ENCODE peak calls at places on chromosomes 7 and 10, in nine cellular contexts. Y, C, H, X, D, W, U, V and A are unnamed samples.

GRCh38 chr10:124318076-124318475 is 100.6 kb downstream of the OAT start:
- DNase-seq in D (no peak), Y (no peak), U (no peak), X (no peak), H (no peak), W (no peak), C (no peak), V (no peak), A (no peak)

GRCh38 chr10:93478873-93479272 is 3.3 kb downstream of the MYOF start:
- DNase-seq in D (no peak), W (no peak), H (no peak), Y (no peak), U (no peak), X (no peak), V (no peak), C (no peak), A (no peak)

GRCh38 chr7:47912332-47912731 is 35.9 kb downstream of the PKD1L1 start:
- DNase-seq in C (no peak), Y (no peak), H (no peak), W (no peak), X (no peak), V (no peak), U (no peak), D (no peak), A (no peak)

GRCh38 chr10:68047554-68048327 is 27.3 kb downstream of the HERC4 start:
- DNase-seq in V (no peak), C (no peak), H (no peak), U (no peak), X (no peak), D (no peak), Y (no peak), W (no peak), A (no peak)

GRCh38 chr10:89074120-89074519 is 83.5 kb downstream of the FAS start:
- DNase-seq in X (no peak), W (no peak), Y (no peak), C (no peak), H (no peak), V (peak; percentile 14), U (no peak), D (no peak), A (no peak)

GRCh38 chr10:20552382-20552781 is 344.7 kb downstream of the NEBL start:
- DNase-seq in U (no peak), V (no peak), W (no peak), X (no peak), C (no peak), Y (no peak), D (no peak), H (no peak), A (no peak)

GRCh38 chr10:29648983-29649268 is 14.2 kb upstream of the SVIL start:
- DNase-seq in X (no peak), Y (no peak), H (no peak), W (no peak), D (no peak), V (no peak), U (no peak), C (no peak), A (no peak)

GRCh38 chr10:113273877-113274829 is 278.7 kb upstream of the HABP2 start:
- DNase-seq in Y (no peak), C (no peak), U (no peak), W (no peak), H (no peak), V (no peak), D (no peak), X (peak; percentile 19), A (no peak)

GRCh38 chr7:28142650-28143049 is 37.9 kb downstream of the JAZF1 start:
- DNase-seq in V (no peak), H (no peak), U (no peak), D (no peak), Y (no peak), C (no peak), W (no peak), X (no peak), A (no peak)

GRCh38 chr10:287814-288213 is 152.6 kb downstream of the ZMYND11 start:
- DNase-seq in D (no peak), V (peak; percentile 5), C (peak; percentile 4), W (peak; percentile 59), U (no peak), X (no peak), Y (peak; percentile 23), H (no peak), A (no peak)

GRCh38 chr7:158096582-158096981 is 491.0 kb downstream of the PTPRN2 start:
- DNase-seq in W (no peak), Y (no peak), C (no peak), X (no peak), U (no peak), H (no peak), V (no peak), D (no peak), A (no peak)

GRCh38 chr10:71708301-71708703 is 11.3 kb downstream of the C10orf105 start:
- DNase-seq in X (no peak), V (peak; percentile 12), U (no peak), H (peak; percentile 79), Y (peak; percentile 7), D (peak; percentile 62), C (no peak), W (no peak), A (no peak)

GRCh38 chr10:114970515-114970914 is 32.5 kb downstream of the TRUB1 start:
- DNase-seq in X (no peak), W (no peak), V (peak; percentile 6), D (peak; percentile 67), H (no peak), C (peak; percentile 49), U (no peak), Y (no peak), A (no peak)

GRCh38 chr10:3774814-3775670 is 10.0 kb downstream of the KLF6 start:
- DNase-seq in C (peak; percentile 74), U (no peak), Y (peak; percentile 57), D (no peak), X (peak; percentile 65), V (peak; percentile 92), W (no peak), H (no peak), A (no peak)

GRCh38 chr7:128259131-128260056 is 18.3 kb downstream of the LEP start:
- DNase-seq in X (no peak), U (no peak), D (no peak), W (no peak), V (no peak), C (no peak), Y (peak; percentile 69), H (no peak), A (no peak)

GRCh38 chr7:21304836-21305235 is 123.0 kb upstream of the SP4 start:
- DNase-seq in D (no peak), U (no peak), V (no peak), W (no peak), H (no peak), C (no peak), X (no peak), Y (no peak), A (no peak)

GRCh38 chr10:116880716-116881440 is 31.6 kb downstream of the ENO4 start:
- DNase-seq in X (no peak), U (no peak), C (peak; percentile 19), H (no peak), Y (no peak), D (no peak), W (no peak), V (peak; percentile 57), A (no peak)

GRCh38 chr7:39304178-39304577 is 262.0 kb upstream of the YAE1 start:
- DNase-seq in Y (no peak), X (no peak), C (no peak), W (no peak), U (no peak), D (no peak), V (no peak), H (no peak), A (no peak)

GRCh38 chr7:143015102-143015501 is 11.8 kb downstream of the OR9A2 start:
- DNase-seq in C (no peak), D (no peak), W (no peak), Y (no peak), V (no peak), X (no peak), H (no peak), U (no peak), A (no peak)

GRCh38 chr10:93437000-93437945 is 44.9 kb downstream of the MYOF start:
- DNase-seq in D (no peak), C (peak; percentile 99), W (no peak), X (peak; percentile 99), U (no peak), V (peak; percentile 98), H (no peak), Y (peak; percentile 81), A (no peak)

GRCh38 chr7:80890839-80891544 is 27.9 kb downstream of the SEMA3C start:
- DNase-seq in D (no peak), H (no peak), V (peak; percentile 31), C (no peak), X (no peak), U (no peak), W (no peak), Y (no peak), A (no peak)